ENCODE peak calls at places on chromosomes 3 and 15, in seven cellular contexts. X is uterus, M is GM06990, O is LNCaP clone FGC, K is prostate gland, T is astrocyte of the cerebellum, U is colonic mucosa. F is an unnamed sample.

GRCh38 chr3:39278616-39278935 is 1.3 kb downstream of the CX3CR1 start:
- DNase-seq in X (no peak), M (no peak), O (no peak), K (no peak), T (no peak), U (no peak), F (no peak)

GRCh38 chr15:41490355-41490754 is 3.3 kb upstream of the ITPKA start:
- DNase-seq in X (no peak), M (peak), O (no peak), K (no peak), T (peak), U (no peak), F (peak)

GRCh38 chr3:13109516-13109915 is 36.3 kb upstream of the IQSEC1 start:
- DNase-seq in X (no peak), M (no peak), O (no peak), K (no peak), T (no peak), U (no peak), F (no peak)

GRCh38 chr15:25768271-25768670 is 94.9 kb downstream of the ATP10A start:
- DNase-seq in X (no peak), M (no peak), O (no peak), K (no peak), T (no peak), U (no peak), F (no peak)

GRCh38 chr15:73564255-73564654 is 68.9 kb downstream of the NPTN start:
- DNase-seq in X (no peak), M (no peak), O (no peak), K (peak), T (peak), U (no peak), F (peak)

GRCh38 chr3:120622870-120623718 is 27.0 kb downstream of the NDUFB4 start:
- DNase-seq in X (no peak), M (no peak), O (no peak), K (no peak), T (no peak), U (peak), F (peak)

GRCh38 chr3:104564045-104564643 is 802.6 kb upstream of the ALCAM start:
- DNase-seq in X (peak), M (no peak), O (peak), K (peak), T (no peak), U (peak), F (peak)

GRCh38 chr3:194585880-194586281 is 47.3 kb downstream of the TMEM44 start:
- DNase-seq in X (no peak), M (no peak), O (no peak), K (no peak), T (no peak), U (no peak), F (no peak)

GRCh38 chr3:149247025-149247710 is 25.5 kb upstream of the CP start:
- DNase-seq in X (peak), M (no peak), O (peak), K (no peak), T (no peak), U (no peak), F (peak)

GRCh38 chr3:137763594-137763938 is 549 bp upstream of the SOX14 start:
- DNase-seq in X (no peak), M (no peak), O (no peak), K (no peak), T (no peak), U (no peak), F (no peak)

GRCh38 chr15:33013827-33014445 is 180.6 kb downstream of the FMN1 start:
- DNase-seq in X (no peak), M (no peak), O (no peak), K (no peak), T (no peak), U (no peak), F (peak)

GRCh38 chr3:36380171-36381031 is at the start of gene STAC:
- DNase-seq in X (no peak), M (peak), O (no peak), K (no peak), T (no peak), U (peak), F (no peak)

GRCh38 chr3:42094128-42094527 is 3.0 kb downstream of the TRAK1 start:
- DNase-seq in X (no peak), M (no peak), O (no peak), K (no peak), T (no peak), U (no peak), F (no peak)

GRCh38 chr15:67183443-67184169 is 70.9 kb downstream of the AAGAB start:
- DNase-seq in X (peak), M (no peak), O (no peak), K (no peak), T (peak), U (peak), F (no peak)

GRCh38 chr3:107367353-107367752 is 9.9 kb upstream of the CCDC54 start:
- DNase-seq in X (no peak), M (no peak), O (peak), K (no peak), T (peak), U (no peak), F (peak)

GRCh38 chr3:132543016-132543739 is 53.9 kb upstream of the ACKR4 start:
- DNase-seq in X (no peak), M (no peak), O (no peak), K (no peak), T (peak), U (no peak), F (peak)

GRCh38 chr3:13261908-13262307 is 158.2 kb downstream of the NUP210 start:
- DNase-seq in X (no peak), M (no peak), O (no peak), K (no peak), T (no peak), U (no peak), F (no peak)

GRCh38 chr3:12969487-12969886 is 103.7 kb downstream of the IQSEC1 start:
- DNase-seq in X (no peak), M (no peak), O (no peak), K (no peak), T (no peak), U (no peak), F (no peak)

GRCh38 chr3:52301042-52301441 is 13.4 kb downstream of the GLYCTK start:
- DNase-seq in X (no peak), M (no peak), O (no peak), K (no peak), T (no peak), U (no peak), F (no peak)

GRCh38 chr3:14803981-14804834 is 14.6 kb upstream of the FGD5 start:
- DNase-seq in X (no peak), M (no peak), O (no peak), K (no peak), T (no peak), U (no peak), F (peak)

GRCh38 chr15:57604502-57604901 is 12.8 kb downstream of the MYZAP start:
- DNase-seq in X (no peak), M (no peak), O (no peak), K (peak), T (no peak), U (no peak), F (no peak)

GRCh38 chr3:52798376-52798977 is 3.9 kb downstream of the ITIH3 start:
- DNase-seq in X (no peak), M (no peak), O (no peak), K (no peak), T (no peak), U (no peak), F (no peak)

GRCh38 chr15:72315706-72316370 is 4.1 kb downstream of the CELF6 start:
- DNase-seq in X (no peak), M (no peak), O (no peak), K (no peak), T (no peak), U (no peak), F (no peak)

GRCh38 chr3:48226959-48227358 is 3.7 kb downstream of the CAMP start:
- DNase-seq in X (no peak), M (no peak), O (no peak), K (no peak), T (no peak), U (no peak), F (no peak)

GRCh38 chr3:133856316-133856715 is 39.4 kb downstream of the RAB6B start:
- DNase-seq in X (no peak), M (no peak), O (no peak), K (no peak), T (no peak), U (no peak), F (peak)

GRCh38 chr3:117103645-117104044 is 394.1 kb downstream of the TUSC7 start:
- DNase-seq in X (no peak), M (no peak), O (no peak), K (no peak), T (no peak), U (no peak), F (no peak)

GRCh38 chr15:67606742-67607141 is 64.2 kb downstream of the MAP2K5 start:
- DNase-seq in X (no peak), M (no peak), O (no peak), K (no peak), T (no peak), U (no peak), F (no peak)

GRCh38 chr15:61383421-61383820 is 154.3 kb upstream of the RORA start:
- DNase-seq in X (no peak), M (no peak), O (no peak), K (no peak), T (no peak), U (no peak), F (peak)

GRCh38 chr3:73556520-73557371 is 68.0 kb downstream of the PDZRN3 start:
- DNase-seq in X (no peak), M (no peak), O (no peak), K (no peak), T (no peak), U (no peak), F (no peak)
- TF ChIP-seq CTCF in X (no peak), M (no peak), O (no peak), K (no peak), T (no peak), U (no peak), F (no peak)

GRCh38 chr3:111538111-111538510 is 3.9 kb upstream of the CD96 start:
- DNase-seq in X (no peak), M (no peak), O (no peak), K (no peak), T (no peak), U (no peak), F (no peak)

GRCh38 chr3:111538687-111539086 is 3.3 kb upstream of the CD96 start:
- DNase-seq in X (no peak), M (no peak), O (no peak), K (no peak), T (peak), U (no peak), F (peak)

GRCh38 chr3:111539351-111540331 is 2.4 kb upstream of the CD96 start:
- DNase-seq in X (no peak), M (peak), O (peak), K (peak), T (peak), U (peak), F (peak)

GRCh38 chr3:111541911-111542483 is at the start of gene CD96:
- DNase-seq in X (no peak), M (peak), O (no peak), K (no peak), T (peak), U (peak), F (peak)

GRCh38 chr3:111541391-111541790 is 606 bp upstream of the CD96 start:
- DNase-seq in X (no peak), M (no peak), O (no peak), K (no peak), T (peak), U (no peak), F (peak)
- H3K4me3 ChIP-seq in X (no peak), M (no peak), O (no peak), K (no peak), T (no peak), U (no peak), F (no peak)

GRCh38 chr15:76165951-76166350 is 106.2 kb downstream of the TMEM266 start:
- DNase-seq in X (no peak), M (no peak), O (no peak), K (no peak), T (no peak), U (no peak), F (no peak)
- TF ChIP-seq CTCF in X (no peak), M (no peak), O (no peak), K (no peak), T (no peak), U (no peak), F (no peak)

DNA sequence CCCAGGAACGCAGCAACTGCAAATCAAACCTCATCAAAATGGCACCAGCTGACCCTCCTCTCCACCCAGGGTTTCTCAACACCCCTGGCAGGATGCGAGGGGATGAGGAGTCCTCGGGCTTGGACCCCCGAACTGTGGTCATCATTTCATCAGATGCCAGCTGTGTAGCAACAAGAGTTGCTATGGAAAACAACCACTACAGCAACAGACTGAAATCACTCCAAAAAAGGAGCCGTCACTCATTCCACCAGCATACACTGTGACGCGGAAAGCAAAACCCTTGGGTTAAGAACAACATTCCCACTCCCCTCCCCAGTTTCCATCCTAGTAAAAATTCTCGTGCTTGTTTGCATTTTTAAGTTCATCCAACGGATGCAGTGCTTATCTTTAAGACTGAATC is 40.1 kb downstream of the VGLL4 start:
- DNase-seq in X (peak), M (no peak), O (no peak), K (no peak), T (peak), U (no peak), F (peak)
- H3K4me3 ChIP-seq in X (no peak), M (no peak), O (no peak), K (no peak), T (no peak), U (no peak), F (no peak)

DNA sequence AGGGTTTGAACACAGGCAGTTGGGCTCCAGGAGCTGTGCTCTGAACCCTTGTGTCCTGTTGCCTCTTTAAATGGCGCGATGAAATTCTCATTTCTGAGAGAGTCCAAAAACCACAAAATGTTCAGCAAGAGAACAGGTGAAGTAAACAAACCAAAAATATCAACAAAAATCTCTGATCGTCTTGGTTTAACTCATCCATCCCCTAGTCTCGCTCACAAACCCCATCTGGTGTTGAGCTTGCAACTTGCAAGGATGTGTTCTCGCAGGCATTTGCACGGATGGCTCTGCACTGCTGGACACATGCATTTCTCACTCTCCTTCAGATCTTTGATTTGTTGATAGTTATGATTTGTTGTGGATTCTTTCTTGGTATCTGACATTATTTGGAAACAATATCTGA is 31.1 kb downstream of the FAH start:
- DNase-seq in X (no peak), M (no peak), O (no peak), K (no peak), T (no peak), U (no peak), F (peak)
- TF ChIP-seq CTCF in X (no peak), M (peak), O (no peak), K (no peak), T (peak), U (no peak), F (peak)

DNA sequence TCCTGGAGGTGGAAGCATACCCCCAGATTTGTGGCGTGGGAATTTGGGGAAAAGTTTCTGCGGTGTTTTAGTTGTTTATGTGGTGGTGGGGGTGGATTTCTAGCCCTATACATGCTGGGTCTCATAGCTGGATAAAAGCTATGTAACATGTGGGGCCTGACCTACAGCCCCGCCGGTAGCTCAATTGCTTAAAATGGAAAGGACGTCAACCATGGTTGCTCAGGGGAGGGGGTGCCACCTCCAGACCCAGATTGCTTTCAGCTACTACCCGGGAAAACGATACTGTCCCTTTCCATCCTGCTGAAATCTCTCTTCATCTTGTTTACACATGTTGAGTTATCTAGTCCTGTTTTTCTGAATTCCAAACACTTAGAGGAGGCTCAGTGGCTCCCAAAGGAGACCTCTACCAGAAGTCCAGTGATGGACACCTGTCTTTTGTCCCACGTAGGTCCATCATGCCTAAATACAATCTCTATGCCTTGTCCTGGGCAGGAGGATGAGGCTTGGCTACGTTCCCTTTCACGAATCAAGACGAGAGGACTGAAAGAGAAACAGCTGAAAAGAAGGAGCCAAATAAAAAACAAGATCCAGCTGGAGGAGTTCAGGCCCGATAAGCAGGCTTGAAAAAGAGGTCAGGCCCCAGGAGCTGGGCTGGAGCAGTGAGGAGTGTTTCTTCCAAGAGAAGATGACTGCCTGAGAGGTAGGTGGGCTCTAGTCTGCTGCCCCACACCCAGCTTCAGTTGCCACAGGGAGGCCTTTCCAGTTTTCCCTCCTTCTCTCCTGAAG is 72.1 kb upstream of the TPRG1 start:
- DNase-seq in X (peak), M (no peak), O (no peak), K (no peak), T (no peak), U (no peak), F (no peak)
- H3K4me3 ChIP-seq in X (no peak), M (no peak), O (no peak), K (no peak), T (no peak), U (no peak), F (no peak)

DNA sequence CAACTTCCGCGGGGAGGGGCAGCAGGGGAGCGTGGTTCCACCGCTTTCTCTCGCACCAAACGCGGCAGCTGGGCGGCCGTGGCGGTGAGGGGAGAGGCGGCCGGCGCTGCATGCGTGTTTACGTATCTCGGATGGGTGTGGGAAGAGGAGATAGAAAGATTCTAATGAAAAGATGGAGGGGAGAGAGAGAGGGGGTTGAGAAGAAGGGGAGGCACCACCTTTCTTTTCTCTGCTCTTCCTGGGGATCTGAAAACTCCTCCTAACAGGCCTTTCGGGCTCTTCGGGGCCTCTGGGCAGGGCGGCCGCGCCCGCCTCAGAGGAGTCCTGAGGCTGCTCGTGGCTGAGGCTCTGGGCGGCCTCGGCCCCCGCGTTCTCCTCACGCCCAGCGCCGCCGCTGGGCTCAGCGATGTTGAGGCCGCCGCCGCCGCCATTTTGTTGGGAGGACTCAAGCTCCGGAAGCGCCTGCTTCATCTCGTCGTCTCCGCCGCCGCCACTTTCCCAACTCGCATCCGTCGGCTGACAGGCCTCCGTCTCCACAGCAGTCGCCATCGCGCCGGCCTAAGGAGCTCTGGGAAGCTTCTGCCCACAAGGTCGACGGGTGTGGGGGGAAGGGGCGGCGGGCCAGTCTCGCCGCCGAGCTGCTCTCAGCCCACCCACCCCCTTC is 475 bp downstream of the TASOR start:
- DNase-seq in X (peak), M (peak), O (no peak), K (peak), T (peak), U (peak), F (peak)
- TF ChIP-seq CTCF in X (peak), M (no peak), O (no peak), K (no peak), T (no peak), U (no peak), F (no peak)

GRCh38 chr3:183885766-183886165 is 1.1 kb upstream of the PARL start:
- DNase-seq in X (no peak), M (no peak), O (no peak), K (no peak), T (no peak), U (no peak), F (no peak)
- H3K4me3 ChIP-seq in X (no peak), M (no peak), O (no peak), K (no peak), T (no peak), U (no peak), F (no peak)

GRCh38 chr15:77115179-77115578 is 44.3 kb upstream of the TSPAN3 start:
- DNase-seq in X (no peak), M (no peak), O (no peak), K (no peak), T (no peak), U (no peak), F (no peak)

GRCh38 chr15:77122576-77122975 is 51.7 kb upstream of the TSPAN3 start:
- DNase-seq in X (no peak), M (peak), O (no peak), K (no peak), T (no peak), U (no peak), F (no peak)

GRCh38 chr15:77120576-77120975 is 49.7 kb upstream of the TSPAN3 start:
- DNase-seq in X (no peak), M (no peak), O (no peak), K (no peak), T (no peak), U (no peak), F (no peak)

GRCh38 chr15:77121599-77121998 is 50.7 kb upstream of the TSPAN3 start:
- DNase-seq in X (no peak), M (no peak), O (no peak), K (no peak), T (no peak), U (no peak), F (no peak)

GRCh38 chr15:77118787-77119410 is 48.0 kb upstream of the TSPAN3 start:
- DNase-seq in X (peak), M (peak), O (peak), K (peak), T (peak), U (peak), F (peak)
- TF ChIP-seq CTCF in X (peak), M (peak), O (peak), K (no peak), T (peak), U (peak), F (peak)

GRCh38 chr15:31037731-31038477 is 46.5 kb upstream of the MTMR10 start:
- DNase-seq in X (no peak), M (no peak), O (no peak), K (no peak), T (no peak), U (no peak), F (no peak)
- H3K4me3 ChIP-seq in X (no peak), M (no peak), O (no peak), K (no peak), T (no peak), U (no peak), F (no peak)